ENCODE peak calls at places on chromosome 19, in ten cellular contexts. Z, L, D, P, R, T, Y, G, Q and X are unnamed samples.

GRCh38 chr19:47507924-47508553 is 6.8 kb downstream of the NAPA start:
- DNase-seq in Z (no peak), L (no peak), D (no peak), P (no peak), R (no peak), T (no peak), Y (no peak), G (no peak), Q (no peak), X (no peak)

GRCh38 chr19:11203194-11204075 is 6.1 kb upstream of the KANK2 start:
- DNase-seq in Z (peak), L (peak), D (peak), P (no peak), R (peak), T (peak), Y (peak), G (peak), Q (peak), X (peak)

GRCh38 chr19:6516659-6517291 is 14.1 kb upstream of the TNFSF9 start:
- DNase-seq in Z (peak), L (peak), D (peak), P (peak), R (peak), T (peak), Y (peak), G (peak), Q (peak), X (peak)

GRCh38 chr19:10555613-10555979 is 10.2 kb downstream of the KRI1 start:
- DNase-seq in Z (no peak), L (no peak), D (no peak), P (no peak), R (no peak), T (no peak), Y (no peak), G (no peak), Q (no peak), X (no peak)

GRCh38 chr19:10418281-10419199 is 1.8 kb upstream of the PDE4A start:
- DNase-seq in Z (peak), L (no peak), D (peak), P (no peak), R (no peak), T (no peak), Y (no peak), G (no peak), Q (no peak), X (no peak)

GRCh38 chr19:34505321-34506025 is 23.9 kb downstream of the WTIP start:
- DNase-seq in Z (no peak), L (no peak), D (no peak), P (no peak), R (no peak), T (no peak), Y (no peak), G (no peak), Q (no peak), X (no peak)

GRCh38 chr19:13762635-13763235 is 1.6 kb upstream of the MRI1 start:
- DNase-seq in Z (no peak), L (no peak), D (no peak), P (no peak), R (no peak), T (no peak), Y (no peak), G (no peak), Q (no peak), X (no peak)

GRCh38 chr19:51704601-51705000 is 11.5 kb downstream of the SPACA6 start:
- DNase-seq in Z (no peak), L (no peak), D (no peak), P (no peak), R (no peak), T (no peak), Y (no peak), G (no peak), Q (no peak), X (no peak)

GRCh38 chr19:9847087-9847671 is 12.1 kb downstream of the PIN1 start:
- DNase-seq in Z (peak), L (no peak), D (peak), P (no peak), R (peak), T (peak), Y (peak), G (peak), Q (peak), X (peak)

GRCh38 chr19:6048348-6048747 is 62.0 kb downstream of the RFX2 start:
- DNase-seq in Z (no peak), L (no peak), D (no peak), P (no peak), R (no peak), T (no peak), Y (peak), G (no peak), Q (no peak), X (no peak)

GRCh38 chr19:16890461-16891184 is 1.8 kb downstream of the F2RL3 start:
- DNase-seq in Z (no peak), L (no peak), D (no peak), P (no peak), R (no peak), T (no peak), Y (no peak), G (no peak), Q (no peak), X (no peak)

GRCh38 chr19:51541458-51542357 is 10.2 kb upstream of the SIGLEC6 start:
- DNase-seq in Z (no peak), L (no peak), D (no peak), P (no peak), R (no peak), T (no peak), Y (no peak), G (no peak), Q (no peak), X (no peak)

GRCh38 chr19:39970674-39971379 is at the start of gene PSMC4:
- DNase-seq in Z (peak), L (peak), D (peak), P (peak), R (peak), T (peak), Y (peak), G (peak), Q (peak), X (peak)

GRCh38 chr19:6489278-6490061 is 7.9 kb upstream of the DENND1C start:
- DNase-seq in Z (no peak), L (no peak), D (no peak), P (no peak), R (no peak), T (no peak), Y (no peak), G (no peak), Q (no peak), X (no peak)

GRCh38 chr19:22831211-22831610 is 880 bp upstream of the ZNF723 start:
- DNase-seq in Z (no peak), L (no peak), D (no peak), P (no peak), R (no peak), T (no peak), Y (no peak), G (no peak), Q (no peak), X (no peak)

GRCh38 chr19:8515317-8515716 is 1.4 kb upstream of the ZNF414 start:
- DNase-seq in Z (no peak), L (no peak), D (no peak), P (no peak), R (no peak), T (no peak), Y (no peak), G (no peak), Q (no peak), X (no peak)

GRCh38 chr19:8251025-8251472 is 41.9 kb downstream of the CERS4 start:
- DNase-seq in Z (peak), L (peak), D (peak), P (peak), R (peak), T (peak), Y (peak), G (peak), Q (peak), X (no peak)

GRCh38 chr19:16739546-16739945 is 19.9 kb downstream of the NWD1 start:
- DNase-seq in Z (no peak), L (no peak), D (peak), P (no peak), R (no peak), T (no peak), Y (no peak), G (no peak), Q (no peak), X (no peak)

GRCh38 chr19:50838239-50838638 is 4.9 kb upstream of the KLK15 start:
- DNase-seq in Z (no peak), L (no peak), D (peak), P (no peak), R (no peak), T (no peak), Y (no peak), G (no peak), Q (no peak), X (no peak)

GRCh38 chr19:20558011-20558410 is 7.6 kb downstream of the ZNF737 start:
- DNase-seq in Z (no peak), L (no peak), D (no peak), P (no peak), R (no peak), T (peak), Y (no peak), G (no peak), Q (no peak), X (no peak)

GRCh38 chr19:35138305-35138799 is 272 bp upstream of the FXYD1 start:
- DNase-seq in Z (no peak), L (peak), D (no peak), P (peak), R (no peak), T (no peak), Y (peak), G (no peak), Q (no peak), X (no peak)

GRCh38 chr19:36041831-36042230 is 9.2 kb upstream of the CLIP3 start:
- DNase-seq in Z (peak), L (no peak), D (peak), P (no peak), R (no peak), T (no peak), Y (peak), G (no peak), Q (peak), X (peak)

GRCh38 chr19:55325172-55325571 is at the start of gene TMEM150B:
- DNase-seq in Z (no peak), L (no peak), D (no peak), P (no peak), R (no peak), T (no peak), Y (no peak), G (no peak), Q (no peak), X (no peak)

GRCh38 chr19:4844348-4845179 is 13.1 kb upstream of the TICAM1 start:
- DNase-seq in Z (no peak), L (peak), D (no peak), P (no peak), R (no peak), T (no peak), Y (peak), G (no peak), Q (peak), X (no peak)

GRCh38 chr19:33771308-33772101 is 25.2 kb upstream of the KCTD15 start:
- DNase-seq in Z (peak), L (peak), D (peak), P (no peak), R (peak), T (peak), Y (peak), G (no peak), Q (peak), X (peak)

GRCh38 chr19:18589380-18590272 is 1.0 kb downstream of the REX1BD start:
- DNase-seq in Z (peak), L (peak), D (peak), P (peak), R (peak), T (peak), Y (peak), G (no peak), Q (peak), X (peak)
- TF ChIP-seq CTCF in Z (no peak), L (peak), D (no peak), P (peak), R (no peak), T (no peak), Y (peak), G (peak), Q (peak), X (no peak)

DNA sequence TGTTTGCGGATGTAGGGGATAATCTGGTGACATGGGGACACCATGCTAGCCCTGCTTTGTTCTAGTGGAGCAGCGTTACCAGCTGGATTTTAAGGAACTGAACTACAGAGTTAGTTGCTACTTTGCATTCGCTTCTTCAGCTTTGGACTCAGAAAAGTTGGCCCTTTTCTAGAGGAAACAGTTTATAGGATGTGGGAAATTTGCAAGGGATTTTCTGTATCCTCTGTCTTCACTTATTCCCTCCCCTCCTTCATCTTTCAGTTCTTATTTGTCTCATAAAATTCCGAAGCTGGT is 2.1 kb downstream of the GATAD2A start:
- DNase-seq in Z (no peak), L (no peak), D (no peak), P (no peak), R (no peak), T (no peak), Y (no peak), G (no peak), Q (no peak), X (no peak)
- H3K27ac ChIP-seq in Z (peak), L (peak), D (peak), P (peak), R (peak), T (peak), Y (no peak), G (peak), Q (peak), X (no peak)

DNA sequence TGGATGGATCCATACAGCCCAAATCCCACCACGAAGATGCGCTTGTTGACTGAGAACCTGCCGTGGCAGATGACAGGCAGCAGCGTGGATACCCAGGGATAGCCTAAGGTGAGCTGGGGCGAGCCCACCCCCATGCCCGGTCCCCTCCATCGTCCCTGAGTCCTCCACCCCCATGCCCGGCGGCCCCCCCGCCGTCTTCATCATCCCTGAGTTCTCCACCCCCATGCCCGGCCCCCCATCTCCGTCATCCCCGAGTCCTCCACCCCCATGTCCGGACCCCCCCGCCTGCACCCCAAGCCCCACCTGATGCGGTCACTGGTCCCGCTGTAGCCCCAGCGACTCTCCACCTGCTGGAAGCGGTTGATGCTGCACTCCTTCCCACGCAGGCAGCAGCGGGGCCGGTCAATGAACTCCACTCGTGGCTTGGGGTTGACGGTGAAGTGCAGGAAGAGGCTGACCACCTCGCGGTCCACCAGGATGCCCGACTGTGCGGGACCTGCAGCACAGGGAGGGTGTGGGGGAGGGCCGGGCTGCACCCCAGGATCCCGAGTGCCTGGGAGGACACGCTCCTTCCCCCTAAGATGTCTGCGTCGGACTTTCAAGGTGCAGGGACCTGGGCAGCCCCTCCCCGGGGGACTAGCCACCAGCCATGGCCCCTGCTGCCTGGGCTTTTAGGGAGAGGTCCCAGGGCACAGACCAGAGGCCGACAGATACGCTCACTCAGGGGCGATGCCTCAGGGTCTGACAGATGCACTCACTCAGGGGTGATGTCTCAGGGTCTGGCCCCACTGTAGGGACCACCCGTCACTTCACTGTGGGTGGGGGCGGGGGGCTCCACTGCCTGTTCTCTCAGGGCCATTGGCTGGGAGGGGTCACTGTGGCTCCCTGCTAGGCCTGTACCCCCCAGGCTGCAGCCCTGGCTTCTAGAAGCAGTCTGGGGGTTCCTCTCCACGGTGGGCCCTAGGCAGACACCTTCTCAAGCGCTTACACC is 28.0 kb downstream of the BTBD2 start:
- DNase-seq in Z (no peak), L (no peak), D (no peak), P (no peak), R (no peak), T (no peak), Y (no peak), G (no peak), Q (no peak), X (no peak)
- TF ChIP-seq CTCF in Z (no peak), L (no peak), D (no peak), P (no peak), R (no peak), T (no peak), Y (no peak), G (no peak), Q (peak), X (no peak)

GRCh38 chr19:49152218-49152550 is 3.0 kb downstream of the HRC start:
- DNase-seq in Z (no peak), L (no peak), D (no peak), P (no peak), R (no peak), T (no peak), Y (no peak), G (no peak), Q (no peak), X (no peak)

GRCh38 chr19:49153167-49153809 is 1.9 kb downstream of the HRC start:
- DNase-seq in Z (no peak), L (no peak), D (no peak), P (no peak), R (no peak), T (no peak), Y (no peak), G (no peak), Q (no peak), X (no peak)

GRCh38 chr19:49155830-49156346 is 692 bp upstream of the HRC start:
- DNase-seq in Z (no peak), L (peak), D (no peak), P (peak), R (no peak), T (no peak), Y (no peak), G (no peak), Q (no peak), X (no peak)

GRCh38 chr19:49155005-49155826 is at the start of gene HRC:
- DNase-seq in Z (no peak), L (peak), D (no peak), P (peak), R (no peak), T (no peak), Y (no peak), G (no peak), Q (no peak), X (no peak)

GRCh38 chr19:49154279-49154678 is 917 bp downstream of the HRC start:
- DNase-seq in Z (no peak), L (no peak), D (no peak), P (no peak), R (no peak), T (no peak), Y (no peak), G (no peak), Q (no peak), X (no peak)
- H3K27ac ChIP-seq in Z (no peak), L (peak), D (no peak), P (peak), R (no peak), T (no peak), Y (no peak), G (peak), Q (no peak), X (no peak)

GRCh38 chr19:1373534-1374249 is 10.0 kb upstream of the NDUFS7 start:
- DNase-seq in Z (peak), L (peak), D (peak), P (no peak), R (peak), T (peak), Y (no peak), G (no peak), Q (peak), X (no peak)
- TF ChIP-seq CTCF in Z (no peak), L (no peak), D (no peak), P (no peak), R (no peak), T (no peak), Y (no peak), G (no peak), Q (no peak), X (no peak)

DNA sequence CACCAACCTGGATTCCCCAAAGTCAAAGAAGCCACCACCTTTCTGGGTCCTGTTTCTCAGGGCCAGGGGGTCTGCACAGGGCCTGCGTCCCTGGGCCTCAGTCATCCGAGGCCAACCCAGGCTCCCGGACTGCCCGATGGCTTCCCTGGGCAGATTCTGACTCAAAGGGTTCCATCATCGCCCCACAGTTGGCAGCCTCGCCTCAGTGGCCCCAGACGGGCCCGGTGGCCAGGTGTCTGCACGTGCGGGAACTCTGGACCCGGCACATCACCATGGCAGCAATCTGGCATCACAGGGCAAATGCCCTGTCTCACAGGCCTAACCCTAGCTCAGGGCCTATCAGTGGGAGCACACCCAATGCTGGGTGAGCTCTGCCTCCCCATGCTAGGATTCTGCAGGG is 2.9 kb downstream of the IGFL1 start:
- DNase-seq in Z (no peak), L (no peak), D (no peak), P (no peak), R (no peak), T (no peak), Y (no peak), G (no peak), Q (no peak), X (no peak)
- H3K27ac ChIP-seq in Z (no peak), L (no peak), D (no peak), P (no peak), R (no peak), T (no peak), Y (no peak), G (no peak), Q (no peak), X (peak)

DNA sequence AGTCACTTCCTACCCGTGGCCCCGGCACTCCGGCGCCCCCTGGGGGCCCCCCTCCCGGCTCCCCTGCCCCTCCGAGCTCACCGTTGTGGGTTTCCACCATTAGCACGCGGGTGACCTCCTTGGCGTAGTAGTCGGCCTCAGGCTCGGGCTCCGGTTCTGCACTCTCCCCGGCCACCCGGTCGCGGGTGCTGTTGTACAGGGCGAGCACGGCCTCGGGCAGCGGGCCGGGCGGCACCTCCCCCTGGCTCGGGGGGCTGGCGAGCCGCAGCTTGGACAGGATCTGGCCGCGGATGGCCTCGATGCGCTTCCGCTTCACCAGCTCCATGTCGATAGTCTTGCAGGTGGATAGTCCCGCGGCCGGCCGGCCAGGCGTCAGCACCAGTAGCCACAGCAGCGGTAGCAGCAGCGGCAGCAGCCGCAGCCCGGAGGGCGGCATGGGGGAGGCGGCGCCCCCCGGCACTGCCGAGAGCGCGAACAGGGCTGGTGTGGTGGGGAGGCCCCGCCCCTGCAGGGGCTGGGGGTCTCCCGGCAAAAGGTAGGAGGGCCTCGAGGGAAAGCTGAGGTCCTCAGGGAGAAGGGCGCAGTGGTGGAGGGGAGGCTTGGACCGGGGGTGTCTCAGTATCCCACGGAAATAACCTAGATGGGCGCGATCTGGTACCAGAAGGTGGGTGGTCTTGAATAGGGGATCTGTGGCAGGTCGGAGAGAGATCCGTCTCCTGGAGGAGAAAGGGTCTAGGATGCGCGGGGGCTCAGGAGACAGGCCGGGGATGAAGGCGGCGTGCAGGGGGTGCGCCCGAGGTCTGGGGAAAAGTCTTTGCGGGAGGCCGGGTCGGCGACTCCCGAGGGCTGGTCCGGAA is 885 bp downstream of the TGFB1 start:
- DNase-seq in Z (peak), L (peak), D (peak), P (no peak), R (peak), T (peak), Y (peak), G (no peak), Q (peak), X (no peak)
- TF ChIP-seq CTCF in Z (peak), L (peak), D (peak), P (peak), R (no peak), T (peak), Y (peak), G (peak), Q (peak), X (peak)